ENCODE peak calls at places on chromosomes 11 and 22, in five cellular contexts. Q, V, M, B and N are unnamed samples. For H3K4me1, the result is how much of the 10 kb centered on the place peaks cover.

GRCh38 chr22:46068908-46069481 is 81.3 kb upstream of the PPARA start:
- DNase-seq in M (peak), Q (no peak), V (no peak), B (peak), N (no peak)

GRCh38 chr11:68332186-68332585 is 19.8 kb downstream of the LRP5 start:
- DNase-seq in V (no peak), M (no peak), B (no peak), Q (no peak), N (no peak)

GRCh38 chr11:102967497-102967896 is 12.0 kb upstream of the MMP13 start:
- DNase-seq in V (no peak), Q (no peak), M (no peak), B (no peak), N (no peak)

GRCh38 chr11:67406969-67407699 is 3.3 kb downstream of the TBC1D10C start:
- DNase-seq in B (no peak), V (no peak), Q (no peak), M (no peak), N (no peak)

GRCh38 chr11:80330302-80330701 is 889.5 kb upstream of the TENM4 start:
- DNase-seq in Q (no peak), B (peak), V (no peak), M (no peak), N (no peak)

GRCh38 chr11:3925513-3925912 is 70.0 kb downstream of the STIM1 start:
- DNase-seq in Q (no peak), B (no peak), M (no peak), V (no peak), N (no peak)

GRCh38 chr22:31295831-31296230 is 3.5 kb upstream of the PIK3IP1 start:
- DNase-seq in Q (no peak), V (no peak), M (no peak), B (peak), N (no peak)

GRCh38 chr11:134581966-134582787 is 170.1 kb upstream of the B3GAT1 start:
- DNase-seq in B (no peak), M (no peak), V (no peak), Q (no peak), N (no peak)

GRCh38 chr11:132402056-132402684 is 1031.8 kb downstream of the NTM start:
- DNase-seq in V (no peak), B (peak), M (no peak), Q (peak), N (no peak)

GRCh38 chr22:34620832-34621231 is 445.1 kb upstream of the ISX start:
- DNase-seq in V (no peak), Q (no peak), B (no peak), M (no peak), N (no peak)

GRCh38 chr11:4578624-4579023 is 2.9 kb upstream of the OR52I2 start:
- DNase-seq in V (no peak), Q (no peak), B (no peak), M (no peak), N (no peak)

GRCh38 chr11:1204381-1205101 is 18.3 kb upstream of the MUC5B start:
- DNase-seq in V (no peak), B (no peak), Q (peak), M (no peak), N (no peak)

GRCh38 chr11:61890536-61891330 is 612 bp downstream of the FADS3 start:
- DNase-seq in Q (peak), B (peak), V (no peak), M (no peak), N (no peak)

GRCh38 chr11:115220423-115220822 is 283.8 kb downstream of the CADM1 start:
- DNase-seq in B (no peak), M (no peak), V (no peak), Q (no peak), N (peak)

GRCh38 chr22:40193429-40194421 is 16.0 kb downstream of the TNRC6B start:
- DNase-seq in M (no peak), Q (no peak), V (no peak), B (peak), N (no peak)

GRCh38 chr11:118115048-118115447 is 28.3 kb upstream of the SMIM35 start:
- DNase-seq in B (no peak), Q (no peak), V (no peak), M (no peak), N (no peak)

GRCh38 chr11:88188251-88189030 is 13.2 kb upstream of the RAB38 start:
- DNase-seq in Q (no peak), B (no peak), M (no peak), V (no peak), N (no peak)

GRCh38 chr11:86947541-86947940 is 7.7 kb downstream of the FZD4 start:
- DNase-seq in B (peak), M (no peak), V (no peak), Q (no peak), N (no peak)

GRCh38 chr11:1372660-1373059 is 17.1 kb upstream of the BRSK2 start:
- DNase-seq in M (no peak), V (no peak), Q (no peak), B (no peak), N (no peak)

GRCh38 chr22:27378343-27378800 is 423.2 kb downstream of the MN1 start:
- DNase-seq in V (no peak), B (no peak), Q (no peak), M (no peak), N (no peak)

GRCh38 chr22:19121631-19122142 is 525 bp downstream of the DGCR2 start:
- DNase-seq in M (peak), V (peak), Q (peak), B (peak), N (peak)

GRCh38 chr22:19897726-19898515 is 43.2 kb upstream of the GNB1L start:
- DNase-seq in Q (no peak), M (no peak), V (no peak), B (no peak), N (no peak)

GRCh38 chr11:69480547-69481392 is 693 bp upstream of the LINC01488 start:
- DNase-seq in B (peak), M (no peak), V (no peak), Q (peak), N (no peak)

GRCh38 chr22:24969588-24970301 is 17.2 kb downstream of the KIAA1671 start:
- DNase-seq in Q (peak), B (no peak), M (no peak), V (peak), N (peak)

GRCh38 chr11:1864216-1864615 is 11.3 kb downstream of the LSP1 start:
- DNase-seq in M (no peak), V (no peak), Q (no peak), B (no peak), N (no peak)

GRCh38 chr11:116732740-116733385 is 39.9 kb downstream of the BUD13 start:
- DNase-seq in V (peak), Q (peak), M (peak), B (peak), N (peak)

GRCh38 chr11:99316761-99317475 is 296.2 kb downstream of the CNTN5 start:
- DNase-seq in Q (no peak), B (no peak), M (no peak), V (no peak), N (no peak)

GRCh38 chr11:102226702-102227101 is 90.6 kb upstream of the BIRC3 start:
- DNase-seq in V (no peak), Q (no peak), B (peak), M (no peak), N (peak)

GRCh38 chr22:11360632-11361031 is 4167.4 kb upstream of the OR11H1 start:
- DNase-seq in B (no peak), V (no peak), Q (no peak), M (no peak), N (no peak)

GRCh38 chr22:19862616-19863246 is 8.1 kb upstream of the GNB1L start:
- DNase-seq in V (no peak), Q (no peak), B (no peak), M (no peak), N (no peak)

GRCh38 chr11:123760894-123761293 is 6.6 kb upstream of the OR6X1 start:
- DNase-seq in M (no peak), Q (no peak), B (no peak), V (no peak), N (no peak)

GRCh38 chr11:62508336-62509058 is 38.1 kb downstream of the AHNAK start:
- DNase-seq in V (peak), M (peak), B (peak), Q (peak), N (peak)

GRCh38 chr11:833114-833791 is 501 bp downstream of the CD151 start:
- DNase-seq in M (peak), Q (peak), V (no peak), B (no peak), N (no peak)

GRCh38 chr11:95487938-95488337 is 256.9 kb upstream of the SESN3 start:
- DNase-seq in B (no peak), M (no peak), V (no peak), Q (no peak), N (no peak)

GRCh38 chr11:78985654-78986053 is 411.0 kb upstream of the NARS2 start:
- DNase-seq in Q (no peak), B (no peak), M (no peak), V (no peak), N (no peak)

GRCh38 chr22:46761539-46762237 is 762 bp upstream of the TBC1D22A start:
- DNase-seq in V (no peak), B (peak), Q (no peak), M (no peak), N (no peak)

GRCh38 chr11:6319001-6319878 is 1.1 kb downstream of the CAVIN3 start:
- DNase-seq in B (peak), V (peak), Q (peak), M (peak), N (no peak)
- TF ChIP-seq POLR2A in B (no peak), V (no peak), Q (peak), M (no peak), N (no peak)

DNA sequence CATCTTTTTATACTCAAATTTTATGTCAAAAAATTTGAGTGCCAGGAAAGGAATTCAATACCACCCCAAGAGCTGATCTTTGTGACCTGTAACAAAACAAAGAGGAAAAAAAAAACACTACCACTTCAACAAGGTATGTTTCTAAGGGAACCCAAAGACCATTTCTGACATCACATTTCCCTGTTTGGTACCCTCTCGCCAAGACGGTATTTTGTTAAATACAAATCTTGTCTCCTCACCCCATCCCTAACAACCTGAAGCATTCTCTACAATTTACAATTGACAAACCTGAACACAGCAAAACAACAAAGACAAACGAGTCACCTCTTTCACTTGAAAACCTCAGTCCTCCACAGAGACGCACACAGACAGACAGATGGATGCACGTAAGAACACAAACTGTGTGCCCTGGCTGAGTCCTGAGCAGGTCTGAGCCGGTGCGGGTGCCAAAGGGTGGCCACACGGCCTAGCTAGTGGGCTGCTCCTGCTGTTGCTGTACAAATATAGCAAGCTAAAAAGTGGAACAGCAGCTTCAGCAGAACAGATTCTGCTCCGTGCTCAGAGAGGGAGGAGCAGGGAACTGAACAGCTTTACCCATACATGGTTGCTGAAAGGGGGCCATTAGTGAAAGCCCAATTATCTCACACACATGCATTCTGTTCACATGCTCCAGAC is 28.6 kb downstream of the CELF1 start:
- DNase-seq in M (peak), V (no peak), B (no peak), Q (peak), N (peak)
- H3K4me1 ChIP-seq in M (under half), V (half or more), B (under half), Q (half or more), N (under half)

GRCh38 chr11:76642341-76642740 is 28.2 kb downstream of the LRRC32 start:
- DNase-seq in Q (no peak), B (no peak), V (no peak), M (no peak), N (no peak)
- TF ChIP-seq POLR2A in Q (no peak), B (no peak), V (no peak), M (no peak), N (no peak)

GRCh38 chr11:59767212-59767611 is 12.0 kb downstream of the STX3 start:
- DNase-seq in B (no peak), V (no peak), Q (no peak), M (no peak), N (no peak)
- H3K4me1 ChIP-seq in B (under half), V (under half), Q (under half), M (under half), N (under half)

GRCh38 chr11:9901931-9902330 is 238.1 kb downstream of the SWAP70 start:
- DNase-seq in M (no peak), B (no peak), V (no peak), Q (no peak), N (no peak)
- TF ChIP-seq POLR2A in M (no peak), B (no peak), V (no peak), Q (no peak), N (no peak)

GRCh38 chr22:50296658-50297490 is 10.6 kb downstream of the PLXNB2 start:
- DNase-seq in B (no peak), V (no peak), Q (no peak), M (no peak), N (no peak)
- H3K4me1 ChIP-seq in B (half or more), V (half or more), Q (half or more), M (half or more), N (half or more)

GRCh38 chr22:42438293-42438650 is 6.1 kb upstream of the NFAM1 start:
- DNase-seq in M (no peak), B (no peak), Q (no peak), V (no peak), N (no peak)

GRCh38 chr22:42437488-42438292 is 5.5 kb upstream of the NFAM1 start:
- DNase-seq in B (peak), Q (peak), V (peak), M (peak), N (no peak)

GRCh38 chr22:42439021-42439420 is 6.8 kb upstream of the NFAM1 start:
- DNase-seq in V (no peak), M (no peak), Q (no peak), B (no peak), N (no peak)

GRCh38 chr22:42440728-42441127 is 8.5 kb upstream of the NFAM1 start:
- DNase-seq in Q (no peak), V (no peak), M (no peak), B (no peak), N (no peak)

DNA sequence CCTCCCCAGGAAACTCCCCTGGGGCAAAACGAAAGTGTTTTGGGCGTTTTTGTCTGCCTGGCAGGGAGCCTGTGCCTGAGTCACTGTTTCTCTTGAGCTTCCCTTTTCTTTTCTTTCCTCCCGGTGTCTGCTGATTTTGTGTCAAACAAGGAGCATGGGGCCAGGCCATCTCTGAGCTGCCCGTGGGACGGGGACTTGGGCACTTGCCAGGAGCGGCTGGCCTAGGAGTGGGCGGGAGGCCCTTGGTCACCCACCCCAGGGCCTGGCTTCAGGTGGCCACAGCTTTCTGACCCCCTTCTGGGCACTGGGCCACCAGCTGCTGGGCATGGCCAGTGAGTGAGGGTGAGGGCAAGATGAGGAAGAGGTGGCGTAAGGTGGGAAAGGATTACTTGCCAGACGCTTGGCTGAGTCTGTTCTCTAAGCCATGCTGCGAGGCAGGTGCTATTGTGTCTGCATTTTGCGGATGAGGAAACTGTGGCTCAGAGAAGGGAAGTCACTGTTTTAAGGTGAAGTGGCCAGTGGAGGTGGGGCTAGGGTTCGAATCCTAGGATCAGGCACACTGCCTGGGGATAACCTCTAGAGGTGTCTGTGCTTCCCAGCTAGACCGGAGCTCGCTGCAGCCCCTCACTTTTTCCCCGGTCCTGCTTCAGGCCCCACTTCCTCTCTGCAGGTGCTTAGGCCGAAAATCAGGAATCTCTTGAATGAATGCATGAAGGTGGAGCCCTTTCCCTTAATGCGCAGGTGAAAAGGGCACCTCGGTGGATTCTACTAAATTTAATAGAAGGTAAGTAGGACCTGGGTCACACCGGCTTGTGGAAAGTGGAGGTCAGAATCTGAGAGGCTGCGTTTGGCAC is 7.8 kb upstream of the NFAM1 start:
- DNase-seq in Q (no peak), B (peak), V (peak), M (peak), N (no peak)
- TF ChIP-seq POLR2A in Q (no peak), B (no peak), V (no peak), M (no peak), N (no peak)

GRCh38 chr11:26587073-26587472 is 15.0 kb upstream of the MUC15 start:
- DNase-seq in V (no peak), Q (no peak), B (no peak), M (no peak), N (no peak)

GRCh38 chr11:26580929-26581328 is 8.9 kb upstream of the MUC15 start:
- DNase-seq in Q (no peak), B (no peak), M (no peak), V (no peak), N (no peak)

GRCh38 chr11:26584818-26585217 is 12.8 kb upstream of the MUC15 start:
- DNase-seq in V (no peak), M (no peak), Q (no peak), B (no peak), N (no peak)

GRCh38 chr11:26579683-26580082 is 7.6 kb upstream of the MUC15 start:
- DNase-seq in M (no peak), Q (no peak), V (no peak), B (no peak), N (no peak)

DNA sequence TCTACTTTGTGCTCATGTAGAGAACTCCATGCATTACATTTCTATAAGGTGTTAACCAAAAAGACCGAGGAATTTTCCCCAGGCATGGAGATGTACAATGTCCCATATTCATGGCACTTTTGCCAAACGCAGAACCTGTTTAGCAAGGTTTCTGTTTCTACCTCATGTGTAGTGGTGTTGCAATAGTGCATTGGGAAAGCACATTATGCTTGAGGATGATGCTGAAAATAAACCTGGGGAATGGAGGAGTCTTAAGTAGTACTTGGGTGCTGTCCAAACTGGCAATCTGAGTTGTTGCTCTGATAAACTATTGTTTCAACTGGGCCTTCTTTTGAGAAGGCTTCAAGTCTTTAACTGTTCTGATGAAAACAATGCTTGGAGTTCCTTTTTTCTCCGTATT is 11.5 kb upstream of the MUC15 start:
- DNase-seq in Q (no peak), B (no peak), M (no peak), V (no peak), N (peak)
- H3K4me1 ChIP-seq in Q (under half), B (under half), M (under half), V (under half), N (under half)

GRCh38 chr11:73307323-73308002 is 613 bp upstream of the ARHGEF17 start:
- DNase-seq in M (peak), B (peak), Q (peak), V (peak), N (peak)

GRCh38 chr11:73310076-73310475 is 2.0 kb downstream of the ARHGEF17 start:
- DNase-seq in Q (no peak), M (no peak), V (no peak), B (no peak), N (no peak)

GRCh38 chr11:73308963-73309960 is 1.2 kb downstream of the ARHGEF17 start:
- DNase-seq in Q (peak), V (peak), M (peak), B (peak), N (peak)

GRCh38 chr11:73306977-73307322 is 1.1 kb upstream of the ARHGEF17 start:
- DNase-seq in B (no peak), V (no peak), Q (no peak), M (no peak), N (no peak)

GRCh38 chr11:73308003-73308962 is at the start of gene ARHGEF17:
- DNase-seq in B (peak), M (peak), Q (peak), V (peak), N (peak)
- TF ChIP-seq POLR2A in B (no peak), M (no peak), Q (no peak), V (no peak), N (peak)